ENCODE peak calls at places on chromosomes 11 and 22, in seven cellular contexts. C, P, W, Y, O, Q and A are unnamed samples.

GRCh38 chr11:121099885-121100284 is 1.2 kb upstream of the TECTA start:
- DNase-seq in C (no peak), P (no peak), W (no peak), Y (no peak), O (no peak), Q (no peak), A (no peak)

GRCh38 chr11:45879803-45880685 is 5.4 kb upstream of the MAPK8IP1 start:
- DNase-seq in C (no peak), P (no peak), W (no peak), Y (no peak), O (no peak), Q (peak), A (no peak)

GRCh38 chr11:67268036-67268683 is 1.9 kb downstream of the GRK2 start:
- DNase-seq in C (peak), P (no peak), W (peak), Y (peak), O (no peak), Q (no peak), A (no peak)

GRCh38 chr22:40805239-40805638 is 13.9 kb downstream of the SLC25A17 start:
- DNase-seq in C (no peak), P (no peak), W (no peak), Y (peak), O (no peak), Q (no peak), A (no peak)

GRCh38 chr11:9893474-9893873 is 229.6 kb downstream of the SWAP70 start:
- DNase-seq in C (no peak), P (no peak), W (no peak), Y (no peak), O (no peak), Q (no peak), A (no peak)

GRCh38 chr22:24977370-24978230 is 25.1 kb downstream of the KIAA1671 start:
- DNase-seq in C (no peak), P (peak), W (no peak), Y (peak), O (no peak), Q (peak), A (peak)

GRCh38 chr11:2519879-2520735 is 75.3 kb downstream of the KCNQ1 start:
- DNase-seq in C (no peak), P (peak), W (peak), Y (peak), O (no peak), Q (no peak), A (peak)

GRCh38 chr22:40415531-40416266 is 45.3 kb downstream of the SGSM3 start:
- DNase-seq in C (peak), P (peak), W (peak), Y (peak), O (no peak), Q (peak), A (no peak)

GRCh38 chr11:17906436-17906835 is 106.4 kb downstream of the SERGEF start:
- DNase-seq in C (no peak), P (peak), W (no peak), Y (no peak), O (no peak), Q (no peak), A (no peak)

GRCh38 chr11:123561046-123561781 is 93.2 kb downstream of the SCN3B start:
- DNase-seq in C (no peak), P (no peak), W (no peak), Y (peak), O (no peak), Q (peak), A (no peak)

GRCh38 chr11:35424157-35424945 is 5.0 kb upstream of the SLC1A2 start:
- DNase-seq in C (no peak), P (no peak), W (no peak), Y (peak), O (no peak), Q (no peak), A (no peak)

GRCh38 chr11:12213920-12214319 is 103.5 kb downstream of the MICAL2 start:
- DNase-seq in C (no peak), P (no peak), W (no peak), Y (peak), O (no peak), Q (peak), A (no peak)

GRCh38 chr22:39699631-39700348 is 129.2 kb downstream of the CACNA1I start:
- DNase-seq in C (no peak), P (peak), W (no peak), Y (no peak), O (peak), Q (no peak), A (no peak)

GRCh38 chr11:66850588-66851250 is 6.1 kb upstream of the LRFN4 start:
- DNase-seq in C (no peak), P (no peak), W (peak), Y (peak), O (no peak), Q (no peak), A (peak)

GRCh38 chr22:34102633-34103032 is 182.4 kb upstream of the LARGE1 start:
- DNase-seq in C (no peak), P (no peak), W (no peak), Y (no peak), O (no peak), Q (no peak), A (no peak)

GRCh38 chr22:24950272-24950902 is 2.1 kb upstream of the KIAA1671 start:
- DNase-seq in C (no peak), P (no peak), W (no peak), Y (peak), O (no peak), Q (peak), A (no peak)

GRCh38 chr11:70159612-70160570 is 43.2 kb upstream of the FADD start:
- DNase-seq in C (no peak), P (no peak), W (peak), Y (peak), O (no peak), Q (peak), A (peak)

GRCh38 chr22:39773976-39774539 is 119.5 kb downstream of the ENTHD1 start:
- DNase-seq in C (no peak), P (no peak), W (no peak), Y (no peak), O (no peak), Q (no peak), A (no peak)

GRCh38 chr22:19723990-19724827 is 870 bp downstream of the GP1BB start:
- DNase-seq in C (no peak), P (no peak), W (no peak), Y (peak), O (peak), Q (peak), A (no peak)

GRCh38 chr11:20041499-20041898 is 118.8 kb downstream of the DBX1 start:
- DNase-seq in C (no peak), P (no peak), W (no peak), Y (no peak), O (no peak), Q (no peak), A (no peak)

GRCh38 chr11:44010789-44011251 is 37.0 kb upstream of the ACCSL start:
- DNase-seq in C (no peak), P (no peak), W (no peak), Y (peak), O (no peak), Q (no peak), A (no peak)

GRCh38 chr22:45538284-45538683 is 35.6 kb downstream of the FBLN1 start:
- DNase-seq in C (no peak), P (no peak), W (no peak), Y (peak), O (no peak), Q (no peak), A (no peak)

GRCh38 chr11:692824-693414 is 2.1 kb downstream of the DEAF1 start:
- DNase-seq in C (no peak), P (no peak), W (no peak), Y (peak), O (no peak), Q (no peak), A (no peak)

GRCh38 chr22:40055143-40055926 is 60.6 kb downstream of the FAM83F start:
- DNase-seq in C (no peak), P (no peak), W (no peak), Y (no peak), O (no peak), Q (no peak), A (no peak)

GRCh38 chr11:118623291-118623655 is 15.9 kb downstream of the PHLDB1 start:
- DNase-seq in C (no peak), P (no peak), W (peak), Y (no peak), O (no peak), Q (peak), A (no peak)

GRCh38 chr22:18119409-18120110 is 9.0 kb downstream of the TUBA8 start:
- DNase-seq in C (no peak), P (no peak), W (no peak), Y (no peak), O (no peak), Q (no peak), A (no peak)

GRCh38 chr11:47348131-47348802 is 4.2 kb downstream of the MYBPC3 start:
- DNase-seq in C (no peak), P (no peak), W (peak), Y (peak), O (no peak), Q (no peak), A (no peak)
- TF ChIP-seq CTCF in C (no peak), P (no peak), W (no peak), Y (no peak), O (no peak), Q (no peak), A (no peak)

GRCh38 chr22:23519442-23520177 is 60.5 kb downstream of the IGLL1 start:
- DNase-seq in C (no peak), P (peak), W (peak), Y (peak), O (no peak), Q (no peak), A (peak)

GRCh38 chr22:23522642-23523251 is 57.3 kb downstream of the IGLL1 start:
- DNase-seq in C (no peak), P (peak), W (peak), Y (peak), O (no peak), Q (peak), A (no peak)

GRCh38 chr22:23523746-23524145 is 56.3 kb downstream of the IGLL1 start:
- DNase-seq in C (no peak), P (peak), W (peak), Y (no peak), O (no peak), Q (no peak), A (no peak)

GRCh38 chr22:23520875-23521441 is 59.1 kb downstream of the IGLL1 start:
- DNase-seq in C (no peak), P (peak), W (peak), Y (peak), O (peak), Q (peak), A (no peak)

DNA sequence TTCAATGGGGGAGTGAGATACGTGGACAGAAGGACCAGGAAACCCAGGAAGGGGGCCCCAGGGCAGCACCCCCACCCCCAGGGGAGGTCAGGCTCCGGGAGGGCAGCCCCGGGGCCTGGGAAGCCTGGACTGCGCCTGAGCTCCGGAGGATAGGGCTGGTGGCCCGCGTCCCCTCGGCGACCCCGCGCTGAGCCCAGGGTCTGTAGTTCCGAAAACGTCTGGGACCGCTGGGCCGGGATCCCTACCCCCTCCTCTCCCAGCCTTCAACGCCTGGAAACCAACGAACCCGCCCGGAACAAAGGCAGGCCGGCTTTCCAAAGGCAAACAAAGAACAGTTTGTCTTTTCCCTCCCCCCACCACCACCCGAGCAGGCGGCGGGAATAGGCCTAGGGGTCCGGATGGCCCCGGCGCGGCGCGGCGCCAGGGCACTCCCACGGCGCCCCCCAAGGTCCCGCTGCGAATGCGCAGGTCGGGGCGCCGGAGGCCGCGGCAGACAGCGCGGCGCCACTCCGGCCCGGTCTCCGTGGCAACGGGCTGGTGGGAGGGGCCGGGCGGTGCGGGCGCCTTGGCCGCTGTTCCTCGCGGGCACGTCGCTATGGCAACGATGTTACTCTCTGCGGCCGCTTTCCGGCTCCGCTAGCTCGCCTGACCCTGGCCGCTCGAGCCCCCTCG is 58.5 kb downstream of the IGLL1 start:
- DNase-seq in C (peak), P (peak), W (peak), Y (peak), O (peak), Q (peak), A (peak)
- TF ChIP-seq CTCF in C (no peak), P (no peak), W (no peak), Y (no peak), O (peak), Q (no peak), A (no peak)

GRCh38 chr11:64317961-64318693 is at the start of gene PRDX5:
- DNase-seq in C (peak), P (peak), W (peak), Y (peak), O (peak), Q (peak), A (peak)
- TF ChIP-seq CTCF in C (peak), P (peak), W (peak), Y (peak), O (no peak), Q (peak), A (peak)

DNA sequence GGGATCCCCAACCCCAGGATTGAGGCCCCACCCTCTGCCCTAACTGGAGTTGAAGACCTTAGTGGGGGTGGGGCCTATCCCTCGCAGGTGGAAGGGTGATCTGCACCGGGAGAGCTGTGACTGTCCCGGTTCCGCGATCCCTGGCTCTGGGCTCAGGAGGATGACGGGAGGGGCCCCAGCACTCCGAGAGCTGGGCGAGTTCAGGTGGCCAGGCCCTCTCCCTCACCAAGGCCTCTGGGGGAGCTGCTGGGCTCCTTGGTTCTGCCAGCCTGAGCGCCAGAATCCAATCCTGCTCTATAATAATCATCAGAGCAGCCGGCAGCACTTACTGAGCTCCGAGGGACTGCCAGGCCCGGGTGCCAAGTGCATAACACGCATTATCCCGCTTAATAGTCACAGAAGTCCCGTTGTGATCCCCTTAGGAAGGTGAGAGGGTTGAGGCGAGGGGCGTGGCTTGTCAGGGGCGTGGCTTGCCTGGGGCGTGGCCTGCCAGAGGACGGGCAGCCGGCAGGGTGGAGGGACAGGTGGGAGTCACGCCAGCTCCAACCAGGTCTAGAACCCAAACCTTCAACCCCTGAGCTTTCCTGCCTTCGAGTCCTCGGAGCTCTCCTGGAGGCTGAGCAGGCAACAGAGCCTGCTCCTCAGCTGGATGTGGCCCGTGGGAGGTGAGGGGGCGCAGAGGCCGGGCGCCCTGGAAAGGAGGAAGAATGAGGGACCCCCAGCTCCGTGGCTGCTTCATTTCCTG is 7.2 kb upstream of the SYT7 start:
- DNase-seq in C (no peak), P (peak), W (peak), Y (peak), O (no peak), Q (no peak), A (peak)
- TF ChIP-seq CTCF in C (no peak), P (no peak), W (no peak), Y (peak), O (peak), Q (peak), A (no peak)

GRCh38 chr11:14148653-14149273 is 186.2 kb downstream of the SPON1 start:
- DNase-seq in C (no peak), P (no peak), W (no peak), Y (no peak), O (no peak), Q (peak), A (no peak)
- TF ChIP-seq CTCF in C (peak), P (peak), W (peak), Y (peak), O (peak), Q (peak), A (peak)

GRCh38 chr11:31939004-31939403 is 127.9 kb upstream of the PAX6 start:
- DNase-seq in C (no peak), P (no peak), W (no peak), Y (no peak), O (no peak), Q (no peak), A (no peak)

GRCh38 chr11:31947051-31947450 is 135.9 kb upstream of the PAX6 start:
- DNase-seq in C (no peak), P (no peak), W (no peak), Y (no peak), O (no peak), Q (no peak), A (no peak)

GRCh38 chr11:31940396-31941037 is 129.4 kb upstream of the PAX6 start:
- DNase-seq in C (no peak), P (no peak), W (no peak), Y (no peak), O (no peak), Q (peak), A (no peak)

GRCh38 chr11:31943056-31943780 is 132.1 kb upstream of the PAX6 start:
- DNase-seq in C (no peak), P (no peak), W (no peak), Y (no peak), O (no peak), Q (no peak), A (no peak)
- TF ChIP-seq CTCF in C (no peak), P (no peak), W (no peak), Y (no peak), O (no peak), Q (no peak), A (no peak)